ENCODE peak calls at places on chromosomes 11 and 22, in ten cellular contexts. P, N, A, Y, I, O, H, R, D and T are unnamed samples.

GRCh38 chr11:109275931-109276330 is 146.1 kb upstream of the C11orf87 start:
- DNase-seq in A (no peak), R (no peak), N (no peak), D (no peak), P (no peak), I (no peak), H (no peak), O (no peak), Y (no peak), T (no peak)

GRCh38 chr11:129317564-129317963 is 58.1 kb upstream of the BARX2 start:
- DNase-seq in N (no peak), A (no peak), P (no peak), R (no peak), O (no peak), Y (no peak), H (no peak), I (no peak), D (no peak), T (no peak)

GRCh38 chr22:34781676-34782075 is 284.3 kb upstream of the ISX start:
- DNase-seq in O (no peak), P (no peak), A (no peak), I (no peak), Y (no peak), N (no peak), D (no peak), R (no peak), H (no peak), T (no peak)

GRCh38 chr11:128862913-128863660 is 4.0 kb downstream of the KCNJ1 start:
- DNase-seq in D (no peak), P (no peak), A (no peak), R (peak), O (no peak), H (peak), Y (no peak), I (no peak), N (peak), T (no peak)

GRCh38 chr11:6755303-6755952 is 16.3 kb downstream of the OR2AG2 start:
- DNase-seq in H (no peak), A (no peak), N (peak), R (peak), I (no peak), P (peak), O (peak), D (no peak), Y (peak), T (peak)

GRCh38 chr11:33452806-33453205 is 195.6 kb downstream of the HIPK3 start:
- DNase-seq in D (no peak), P (no peak), R (peak), Y (no peak), I (no peak), H (peak), O (no peak), A (no peak), N (peak), T (no peak)

GRCh38 chr11:69002743-69003231 is 10.3 kb downstream of the MRGPRF start:
- DNase-seq in R (no peak), H (no peak), I (no peak), P (no peak), A (peak), N (no peak), D (peak), O (no peak), Y (no peak), T (no peak)

GRCh38 chr11:64123102-64123434 is 42.8 kb downstream of the MACROD1 start:
- DNase-seq in D (no peak), I (no peak), P (no peak), O (peak), N (no peak), H (peak), A (no peak), Y (no peak), R (no peak), T (no peak)

GRCh38 chr11:75477614-75477935 is 44.6 kb upstream of the KLHL35 start:
- DNase-seq in N (no peak), Y (no peak), O (no peak), H (no peak), I (no peak), D (no peak), P (no peak), R (no peak), A (no peak), T (no peak)

GRCh38 chr11:128330203-128330602 is 257.2 kb downstream of the ETS1 start:
- DNase-seq in N (no peak), I (no peak), Y (no peak), D (no peak), R (no peak), O (no peak), A (no peak), P (no peak), H (no peak), T (no peak)

GRCh38 chr11:100353083-100353482 is 334.0 kb upstream of the ARHGAP42 start:
- DNase-seq in P (no peak), I (no peak), D (no peak), N (no peak), A (no peak), H (no peak), O (no peak), Y (no peak), R (no peak), T (no peak)

GRCh38 chr22:30422481-30423295 is 2.9 kb upstream of the MTFP1 start:
- DNase-seq in D (peak), O (peak), N (peak), P (no peak), H (peak), A (peak), I (peak), R (peak), Y (no peak), T (no peak)

GRCh38 chr11:79274636-79275315 is 166.1 kb downstream of the TENM4 start:
- DNase-seq in N (peak), I (no peak), O (no peak), H (peak), P (no peak), R (peak), D (no peak), A (no peak), Y (no peak), T (no peak)

GRCh38 chr22:44195189-44195871 is 14.6 kb downstream of the PARVG start:
- DNase-seq in I (no peak), R (no peak), D (no peak), A (no peak), N (no peak), Y (no peak), H (no peak), P (peak), O (no peak), T (no peak)

GRCh38 chr11:19380375-19380774 is 139.6 kb upstream of the E2F8 start:
- DNase-seq in Y (no peak), N (peak), P (no peak), I (no peak), D (no peak), O (no peak), R (peak), H (peak), A (no peak), T (no peak)

GRCh38 chr22:50567721-50568252 is 5.1 kb upstream of the SYCE3 start:
- DNase-seq in A (no peak), N (no peak), I (no peak), Y (no peak), R (no peak), D (no peak), O (no peak), H (no peak), P (no peak), T (no peak)

GRCh38 chr22:19395276-19395675 is 36.3 kb downstream of the HIRA start:
- DNase-seq in P (no peak), H (no peak), Y (no peak), A (no peak), I (no peak), O (no peak), R (no peak), N (no peak), D (no peak), T (no peak)

GRCh38 chr22:50083462-50084081 is 1.7 kb downstream of the MLC1 start:
- DNase-seq in P (no peak), D (no peak), R (no peak), I (no peak), N (no peak), Y (no peak), A (no peak), O (no peak), H (no peak), T (no peak)

GRCh38 chr11:69249641-69250502 is 44.1 kb upstream of the MYEOV start:
- DNase-seq in R (peak), I (no peak), D (no peak), H (peak), Y (no peak), A (peak), N (peak), P (no peak), O (no peak), T (peak)

GRCh38 chr22:44668190-44668885 is 33.7 kb upstream of the PRR5 start:
- DNase-seq in N (no peak), D (no peak), R (no peak), P (no peak), H (no peak), I (no peak), O (no peak), A (peak), Y (peak), T (no peak)

GRCh38 chr11:126423154-126423553 is 67.7 kb downstream of the ST3GAL4 start:
- DNase-seq in R (no peak), Y (no peak), D (no peak), O (no peak), P (no peak), H (no peak), A (no peak), I (no peak), N (no peak), T (no peak)
- TF ChIP-seq CTCF in R (no peak), Y (no peak), D (no peak), O (no peak), P (no peak), H (no peak), A (no peak), I (no peak), N (no peak), T (no peak)

DNA sequence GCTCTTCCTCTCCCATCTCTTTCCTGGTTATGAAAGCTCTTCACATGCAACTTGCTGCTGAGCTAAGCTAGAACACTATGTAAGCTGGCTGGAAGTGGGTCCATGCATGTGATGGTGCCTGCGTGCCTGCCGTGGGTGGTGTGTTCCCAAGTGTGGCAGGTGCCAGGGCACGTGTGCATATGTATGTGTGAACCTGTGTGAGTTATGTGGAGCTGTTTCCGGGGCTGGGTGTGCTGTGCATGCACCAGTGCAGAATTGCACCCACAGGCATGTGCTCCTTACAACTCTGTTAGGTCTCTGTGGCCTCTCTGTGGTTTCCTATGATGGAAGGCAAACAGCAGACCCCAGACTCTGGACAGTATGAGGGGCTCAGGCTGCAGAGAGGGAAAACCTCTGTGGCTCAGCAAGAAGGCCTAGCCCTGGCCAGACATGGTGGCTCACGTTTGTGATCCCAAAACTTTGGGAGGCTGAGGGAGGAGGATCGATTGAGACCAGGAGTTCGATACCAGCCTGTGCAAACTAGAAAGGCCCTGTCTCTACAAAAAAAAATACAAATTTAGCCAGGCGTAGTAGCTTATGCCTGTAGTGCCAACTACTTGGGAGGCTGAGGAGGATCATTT is 4.1 kb upstream of the P2RY6 start:
- DNase-seq in D (no peak), A (peak), P (no peak), O (peak), N (no peak), R (no peak), Y (no peak), I (no peak), H (no peak), T (no peak)
- TF ChIP-seq CTCF in D (no peak), A (no peak), P (no peak), O (no peak), N (no peak), R (no peak), Y (no peak), I (no peak), H (no peak), T (no peak)

GRCh38 chr11:65334696-65335295 is 1.1 kb downstream of the DPF2 start:
- DNase-seq in Y (no peak), A (no peak), O (no peak), I (no peak), N (no peak), P (peak), H (peak), R (no peak), D (no peak), T (no peak)

GRCh38 chr11:65340226-65340625 is 6.6 kb downstream of the DPF2 start:
- DNase-seq in Y (no peak), R (no peak), P (no peak), O (no peak), N (no peak), D (no peak), A (no peak), H (no peak), I (no peak), T (no peak)

DNA sequence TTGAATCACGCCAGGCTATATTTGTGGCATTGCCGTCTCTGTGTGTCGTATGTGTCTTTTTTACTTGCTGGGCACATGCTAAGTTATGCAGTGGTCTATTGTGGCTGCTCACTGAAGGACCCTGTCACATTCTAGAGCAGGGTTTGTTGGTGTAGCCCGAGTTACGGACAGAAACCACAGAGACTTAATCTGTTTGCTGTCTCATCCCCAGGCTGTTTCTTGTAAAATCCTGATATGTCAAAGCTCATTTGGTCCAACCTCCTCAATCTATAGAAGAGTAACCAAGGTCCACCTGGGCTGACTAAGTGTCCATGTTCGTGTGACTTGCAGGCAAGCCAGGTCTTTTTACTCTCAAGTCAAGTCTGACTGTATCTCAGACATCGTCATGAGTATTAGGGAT is 5.0 kb downstream of the DPF2 start:
- DNase-seq in I (no peak), Y (no peak), N (no peak), R (no peak), D (no peak), H (no peak), O (no peak), A (no peak), P (no peak), T (no peak)
- TF ChIP-seq CTCF in I (no peak), Y (no peak), N (no peak), R (no peak), D (no peak), H (no peak), O (no peak), A (no peak), P (no peak), T (no peak)

DNA sequence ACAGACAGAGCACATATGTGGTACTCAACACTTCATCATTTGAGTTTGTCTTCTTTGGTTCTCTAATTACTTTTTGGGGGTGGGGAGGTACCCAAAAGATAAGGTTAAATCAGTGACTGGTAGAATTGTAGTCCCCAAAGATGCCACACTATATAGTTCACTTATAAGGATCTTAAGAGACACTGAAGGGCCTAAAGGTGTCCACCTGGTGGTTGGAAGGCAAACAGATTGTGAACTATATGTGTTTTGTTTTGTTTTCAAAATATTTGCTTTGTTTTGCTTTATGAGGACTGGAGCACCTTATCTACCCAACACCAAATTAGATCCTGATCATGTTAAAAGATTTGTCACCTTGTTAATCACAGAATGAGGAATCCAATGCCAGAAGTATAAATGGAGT is 136.1 kb downstream of the DCDC1 start:
- DNase-seq in N (no peak), A (no peak), Y (no peak), I (no peak), H (no peak), D (no peak), R (no peak), P (no peak), O (no peak), T (no peak)
- TF ChIP-seq CTCF in N (no peak), A (no peak), Y (peak), I (no peak), H (no peak), D (no peak), R (no peak), P (peak), O (no peak), T (peak)

DNA sequence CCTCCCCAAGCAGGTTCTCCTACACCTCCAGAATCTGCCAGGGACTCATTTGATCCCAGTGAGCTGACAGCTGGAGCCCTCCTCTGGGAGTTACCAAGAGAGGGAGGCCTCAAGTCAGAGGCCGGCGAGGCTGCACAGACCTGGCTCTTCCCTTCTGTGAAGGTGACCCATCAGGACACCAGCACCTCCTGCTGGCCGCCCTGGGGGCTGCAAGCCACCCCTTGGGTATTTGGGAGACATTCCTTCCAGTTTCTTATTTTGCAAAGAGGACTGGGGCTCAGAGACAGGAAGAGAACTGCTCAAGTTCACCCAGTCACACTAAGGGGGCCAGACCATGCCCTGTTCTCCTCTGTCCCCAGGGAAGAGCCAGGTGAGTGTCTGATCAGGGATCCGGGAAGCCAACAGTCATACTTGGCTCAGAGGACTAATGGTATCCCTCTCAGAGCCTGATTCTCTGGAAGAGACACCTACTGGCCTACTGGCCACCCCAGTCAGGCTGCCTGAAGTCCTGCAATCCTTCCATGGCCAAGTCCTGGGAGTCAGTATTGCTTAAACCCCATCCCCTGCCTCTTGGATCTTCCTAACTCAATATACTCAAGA is 40.5 kb upstream of the RIC3 start:
- DNase-seq in A (no peak), Y (no peak), N (no peak), P (no peak), H (no peak), R (no peak), I (no peak), D (no peak), O (peak), T (peak)
- TF ChIP-seq CTCF in A (no peak), Y (peak), N (peak), P (peak), H (peak), R (peak), I (no peak), D (no peak), O (peak), T (no peak)

GRCh38 chr11:113014262-113014661 is 53.0 kb downstream of the NCAM1 start:
- DNase-seq in N (peak), P (no peak), I (peak), O (no peak), R (no peak), A (no peak), Y (no peak), H (no peak), D (no peak), T (no peak)
- TF ChIP-seq CTCF in N (no peak), P (no peak), I (no peak), O (no peak), R (no peak), A (no peak), Y (no peak), H (no peak), D (no peak), T (no peak)

DNA sequence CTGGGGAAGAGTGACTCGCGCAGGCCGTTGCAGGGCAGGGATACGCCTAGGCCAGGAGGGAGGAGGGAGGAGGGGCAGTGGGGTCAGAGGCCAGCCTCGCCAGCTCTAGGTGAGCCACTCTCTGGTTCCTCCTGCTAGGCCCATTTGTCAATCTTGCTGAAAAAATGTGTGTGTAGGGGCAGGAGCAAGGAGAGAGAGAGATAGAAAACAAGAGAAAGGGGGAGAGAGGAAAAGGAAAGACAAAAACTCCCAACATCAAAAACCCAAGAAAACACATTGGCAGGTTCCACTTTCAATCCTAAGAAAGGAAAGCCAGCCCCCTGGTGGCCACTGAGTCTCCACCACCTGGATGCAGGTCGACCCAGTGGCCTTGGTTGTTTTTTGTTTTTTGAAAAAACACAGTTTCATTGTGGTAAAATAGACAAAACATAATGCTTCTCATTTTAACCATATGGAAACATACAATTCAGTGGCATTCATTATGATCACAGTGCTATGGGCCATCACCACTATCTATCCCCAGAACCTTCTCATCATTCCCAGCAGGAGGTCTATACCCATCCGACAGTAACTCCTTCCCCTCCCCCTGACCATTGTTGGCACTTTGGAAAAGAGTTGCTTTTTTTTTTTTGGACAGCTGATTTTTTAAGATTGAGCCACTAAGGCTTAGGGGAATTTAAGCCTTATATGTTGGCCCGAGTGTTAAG is 10.9 kb downstream of the OMP start:
- DNase-seq in I (no peak), H (peak), Y (peak), R (peak), D (no peak), O (peak), P (peak), A (no peak), N (peak), T (no peak)
- TF ChIP-seq CTCF in I (no peak), H (peak), Y (peak), R (peak), D (peak), O (peak), P (peak), A (peak), N (peak), T (peak)

GRCh38 chr11:116696381-116696941 is 76.3 kb downstream of the BUD13 start:
- DNase-seq in D (no peak), H (peak), I (no peak), A (no peak), P (no peak), Y (no peak), N (no peak), R (peak), O (peak), T (peak)
- TF ChIP-seq CTCF in D (no peak), H (no peak), I (no peak), A (no peak), P (no peak), Y (no peak), N (no peak), R (no peak), O (no peak), T (no peak)